ENCODE peak calls at places on chromosomes 2 and 18, in nine cellular contexts. U, K, S, X, F, I, T, H and O are unnamed samples.

GRCh38 chr2:190696792-190697398 is 48.0 kb downstream of the NAB1 start:
- DNase-seq in U (no peak), K (no peak), S (no peak), X (no peak), F (no peak), I (no peak), T (no peak), H (no peak), O (no peak)

GRCh38 chr2:20641123-20641985 is 9.5 kb downstream of the HS1BP3 start:
- DNase-seq in U (peak; percentile 54), K (no peak), S (no peak), X (peak; percentile 77), F (no peak), I (no peak), T (no peak), H (no peak), O (no peak)

GRCh38 chr2:20576598-20577115 is 74.2 kb downstream of the HS1BP3 start:
- DNase-seq in U (no peak), K (peak; percentile 37), S (no peak), X (no peak), F (no peak), I (peak; percentile 68), T (no peak), H (no peak), O (no peak)

GRCh38 chr2:45494275-45494977 is 116.6 kb downstream of the SRBD1 start:
- DNase-seq in U (no peak), K (no peak), S (no peak), X (peak; percentile 79), F (peak; percentile 41), I (peak; percentile 86), T (peak; percentile 74), H (no peak), O (peak; percentile 12)

GRCh38 chr2:88216641-88217040 is 46.5 kb downstream of the THNSL2 start:
- DNase-seq in U (no peak), K (no peak), S (no peak), X (no peak), F (no peak), I (no peak), T (no peak), H (no peak), O (no peak)

GRCh38 chr2:176096986-176097819 is 2.4 kb upstream of the HOXD12 start:
- DNase-seq in U (peak; percentile 86), K (peak; percentile 44), S (no peak), X (peak; percentile 48), F (peak; percentile 10), I (peak; percentile 91), T (peak; percentile 88), H (peak; percentile 58), O (no peak)

GRCh38 chr18:76528477-76529432 is 33.7 kb upstream of the ZNF516 start:
- DNase-seq in U (no peak), K (no peak), S (no peak), X (peak; percentile 83), F (peak; percentile 55), I (peak; percentile 70), T (peak; percentile 64), H (peak; percentile 82), O (peak; percentile 12)

GRCh38 chr2:13121096-13121495 is 404.4 kb downstream of the TRIB2 start:
- DNase-seq in U (no peak), K (no peak), S (no peak), X (no peak), F (no peak), I (no peak), T (no peak), H (no peak), O (no peak)

GRCh38 chr2:239429473-239430350 is 28.9 kb upstream of the HDAC4 start:
- DNase-seq in U (no peak), K (no peak), S (no peak), X (peak; percentile 39), F (no peak), I (no peak), T (no peak), H (no peak), O (no peak)

GRCh38 chr2:225041210-225041870 is 928 bp downstream of the DOCK10 start:
- DNase-seq in U (peak; percentile 57), K (peak; percentile 57), S (peak; percentile 51), X (peak; percentile 62), F (no peak), I (no peak), T (no peak), H (no peak), O (no peak)

GRCh38 chr2:214096200-214096599 is 314.7 kb upstream of the VWC2L start:
- DNase-seq in U (no peak), K (no peak), S (no peak), X (no peak), F (no peak), I (no peak), T (no peak), H (no peak), O (no peak)

GRCh38 chr18:78526923-78527775 is 452.5 kb upstream of the SALL3 start:
- DNase-seq in U (no peak), K (no peak), S (no peak), X (no peak), F (no peak), I (no peak), T (peak; percentile 13), H (no peak), O (no peak)

GRCh38 chr2:220219371-220219770 is 591.9 kb downstream of the SLC4A3 start:
- DNase-seq in U (no peak), K (no peak), S (no peak), X (no peak), F (no peak), I (no peak), T (no peak), H (no peak), O (peak; percentile 99)

GRCh38 chr18:78722959-78723706 is 256.5 kb upstream of the SALL3 start:
- DNase-seq in U (peak; percentile 22), K (no peak), S (no peak), X (no peak), F (no peak), I (no peak), T (no peak), H (no peak), O (no peak)

GRCh38 chr18:12478269-12479057 is 70.7 kb downstream of the PRELID3A start:
- DNase-seq in U (no peak), K (no peak), S (no peak), X (no peak), F (no peak), I (no peak), T (no peak), H (no peak), O (no peak)

GRCh38 chr2:168160897-168161296 is 86.5 kb downstream of the STK39 start:
- DNase-seq in U (no peak), K (no peak), S (no peak), X (no peak), F (no peak), I (peak; percentile 64), T (no peak), H (no peak), O (no peak)

GRCh38 chr2:177692042-177692823 is 299.7 kb downstream of the AGPS start:
- DNase-seq in U (no peak), K (no peak), S (no peak), X (no peak), F (no peak), I (no peak), T (no peak), H (no peak), O (no peak)
- H3K27ac ChIP-seq in U (no peak overlapping the region), K (no peak overlapping the region), S (no peak overlapping the region), X (no peak overlapping the region), F (no peak overlapping the region), I (no peak overlapping the region), T (no peak overlapping the region), H (peak overlapping the region; percentile 26), O (peak overlapping the region; percentile 29)

DNA sequence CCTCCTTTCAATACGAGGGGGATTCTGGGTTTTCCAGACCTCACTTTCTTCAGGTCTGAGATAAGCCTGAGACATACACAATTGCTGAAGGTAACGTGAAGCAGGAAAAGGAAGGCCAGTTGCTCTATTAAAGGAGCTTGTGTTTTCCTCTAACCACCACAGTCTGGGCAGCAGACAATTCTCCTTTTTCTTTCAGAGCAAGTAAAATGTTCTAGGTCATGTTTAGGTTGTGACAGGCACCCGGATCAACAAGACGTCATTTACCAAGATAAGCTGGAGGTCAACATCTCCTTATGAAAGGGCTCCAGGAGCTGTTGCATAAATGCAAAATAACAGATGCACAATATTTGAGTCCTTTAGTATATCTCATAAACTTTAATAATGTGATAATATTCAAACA is 148.1 kb downstream of the SLC8A1 start:
- DNase-seq in U (no peak), K (no peak), S (no peak), X (no peak), F (no peak), I (no peak), T (no peak), H (no peak), O (no peak)
- H3K27ac ChIP-seq in U (no peak overlapping the region), K (no peak overlapping the region), S (no peak overlapping the region), X (no peak overlapping the region), F (no peak overlapping the region), I (no peak overlapping the region), T (peak overlapping the region; percentile 28), H (no peak overlapping the region), O (no peak overlapping the region)

DNA sequence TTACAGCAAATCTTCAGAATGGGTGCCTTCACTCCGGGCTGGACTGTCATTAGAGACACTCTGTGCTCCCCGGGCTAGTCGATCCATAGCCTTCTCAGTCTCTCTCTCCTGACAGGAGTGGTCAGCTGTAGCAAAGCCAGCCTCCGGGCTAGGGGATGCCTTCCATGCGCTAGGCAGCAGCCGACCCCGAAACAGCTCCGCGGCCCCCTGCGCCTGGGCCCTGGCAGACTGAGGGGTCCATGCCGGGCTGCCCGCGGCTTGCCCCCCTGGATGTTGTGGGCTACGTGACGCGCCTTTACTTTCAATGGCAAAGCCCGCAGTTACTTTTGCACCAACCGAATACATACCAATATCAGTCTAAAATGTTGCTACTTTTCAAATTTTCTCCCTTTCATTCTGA is 1447.2 kb downstream of the LRP1B start:
- DNase-seq in U (peak; percentile 26), K (no peak), S (no peak), X (no peak), F (no peak), I (no peak), T (no peak), H (no peak), O (no peak)
- H3K27ac ChIP-seq in U (no peak overlapping the region), K (no peak overlapping the region), S (no peak overlapping the region), X (no peak overlapping the region), F (no peak overlapping the region), I (no peak overlapping the region), T (no peak overlapping the region), H (no peak overlapping the region), O (no peak overlapping the region)

GRCh38 chr2:16626997-16627605 is 38.5 kb downstream of the CYRIA start:
- DNase-seq in U (no peak), K (no peak), S (no peak), X (no peak), F (no peak), I (no peak), T (no peak), H (no peak), O (no peak)

GRCh38 chr2:16630463-16630862 is 35.2 kb downstream of the CYRIA start:
- DNase-seq in U (no peak), K (peak; percentile 61), S (no peak), X (no peak), F (no peak), I (peak; percentile 65), T (no peak), H (no peak), O (no peak)

GRCh38 chr2:16629770-16630169 is 35.9 kb downstream of the CYRIA start:
- DNase-seq in U (no peak), K (no peak), S (no peak), X (no peak), F (no peak), I (no peak), T (no peak), H (no peak), O (no peak)

GRCh38 chr2:16628316-16628715 is 37.3 kb downstream of the CYRIA start:
- DNase-seq in U (no peak), K (peak; percentile 56), S (no peak), X (peak; percentile 31), F (no peak), I (no peak), T (no peak), H (no peak), O (no peak)

GRCh38 chr2:16629044-16629443 is 36.6 kb downstream of the CYRIA start:
- DNase-seq in U (no peak), K (no peak), S (no peak), X (no peak), F (no peak), I (no peak), T (no peak), H (no peak), O (no peak)
- H3K27ac ChIP-seq in U (no peak overlapping the region), K (no peak overlapping the region), S (peak overlapping the region; percentile 1), X (no peak overlapping the region), F (no peak overlapping the region), I (no peak overlapping the region), T (no peak overlapping the region), H (no peak overlapping the region), O (no peak overlapping the region)